ENCODE peak calls at places on chromosome 17, in six cellular contexts. S, K, W, C, E and A are unnamed samples. For H3K4me1, the result is how much of the 10 kb centered on the place peaks cover.

GRCh38 chr17:34726536-34727384 is 147.4 kb downstream of the TMEM132E start:
- DNase-seq in K (no peak), S (no peak), W (no peak), E (no peak), C (no peak), A (no peak)

GRCh38 chr17:63132509-63132911 is 166.5 kb downstream of the TANC2 start:
- DNase-seq in C (no peak), S (no peak), W (no peak), K (no peak), E (no peak), A (no peak)

GRCh38 chr17:17628388-17629008 is 37.0 kb upstream of the PEMT start:
- DNase-seq in S (no peak), E (no peak), K (no peak), C (no peak), W (peak), A (no peak)

GRCh38 chr17:42670925-42671657 is 5.7 kb downstream of the PLEKHH3 start:
- DNase-seq in K (no peak), E (no peak), W (no peak), C (no peak), S (no peak), A (no peak)

GRCh38 chr17:39716879-39717536 is 13.3 kb downstream of the MIEN1 start:
- DNase-seq in S (no peak), C (no peak), W (no peak), E (no peak), K (no peak), A (no peak)

GRCh38 chr17:80116923-80117380 is 15.6 kb downstream of the GAA start:
- DNase-seq in S (no peak), E (no peak), C (no peak), K (no peak), W (peak), A (no peak)

GRCh38 chr17:9432121-9432866 is 143.3 kb downstream of the STX8 start:
- DNase-seq in K (no peak), C (no peak), W (no peak), S (no peak), E (no peak), A (no peak)

GRCh38 chr17:17130077-17130844 is 75.9 kb downstream of the PLD6 start:
- DNase-seq in K (no peak), E (no peak), W (no peak), S (no peak), C (no peak), A (no peak)

GRCh38 chr17:78474631-78475146 is 96.2 kb downstream of the PGS1 start:
- DNase-seq in W (no peak), S (no peak), E (no peak), C (no peak), K (no peak), A (no peak)

GRCh38 chr17:1031711-1032110 is 34.8 kb downstream of the TIMM22 start:
- DNase-seq in C (peak), S (no peak), E (no peak), W (no peak), K (peak), A (peak)

GRCh38 chr17:3712811-3713463 is 10.8 kb upstream of the HASPIN start:
- DNase-seq in S (no peak), E (no peak), C (no peak), K (no peak), W (no peak), A (no peak)

GRCh38 chr17:78381601-78382168 is 3.2 kb downstream of the PGS1 start:
- DNase-seq in S (no peak), E (no peak), C (no peak), W (no peak), K (no peak), A (no peak)

GRCh38 chr17:49963626-49964538 is 5.1 kb upstream of the DLX4 start:
- DNase-seq in S (no peak), W (no peak), E (no peak), C (no peak), K (no peak), A (no peak)

GRCh38 chr17:66540131-66540781 is 237.8 kb downstream of the PRKCA start:
- DNase-seq in K (peak), E (no peak), S (peak), C (peak), W (no peak), A (no peak)

GRCh38 chr17:59371426-59372099 is 40.1 kb downstream of the YPEL2 start:
- DNase-seq in W (no peak), S (no peak), C (peak), K (peak), E (no peak), A (peak)

DNA sequence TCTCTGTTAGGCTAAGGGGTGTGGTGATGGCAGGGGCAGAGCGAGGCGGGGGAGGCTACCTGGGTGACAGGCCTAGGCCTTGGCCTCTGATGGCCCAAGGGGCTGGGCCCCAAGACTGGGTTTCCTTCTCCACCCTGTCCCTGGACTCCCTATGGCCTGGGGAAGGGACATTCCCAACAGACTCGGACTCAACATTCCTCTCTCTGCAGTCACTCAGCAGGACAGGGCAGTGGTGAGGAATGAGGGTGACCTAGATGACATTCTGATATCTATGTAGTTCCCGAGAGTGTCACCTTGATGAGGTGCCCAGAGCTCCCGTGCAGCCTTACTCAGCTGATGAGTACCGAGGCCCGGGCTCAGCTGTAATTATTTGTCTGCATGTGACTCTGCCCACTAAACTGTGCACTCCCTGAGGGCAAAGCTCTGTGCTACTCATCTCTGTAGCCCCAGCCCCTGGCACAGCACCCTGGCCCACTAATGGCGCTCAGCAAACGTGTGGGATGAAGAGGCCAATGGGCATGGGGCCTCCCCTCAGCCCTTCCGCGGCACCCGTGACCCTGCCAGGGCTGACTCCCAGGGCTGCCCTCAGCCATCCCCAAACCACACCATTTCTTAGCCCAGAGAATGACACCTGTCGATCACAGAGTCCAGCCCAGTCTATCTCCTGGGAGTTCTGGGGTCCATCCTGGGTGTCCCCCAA is 2.2 kb downstream of the PLCD3 start:
- DNase-seq in W (no peak), C (peak), K (no peak), E (no peak), S (peak), A (peak)
- H3K4me1 ChIP-seq in W (under half), C (half or more), K (half or more), E (half or more), S (under half), A (half or more)

DNA sequence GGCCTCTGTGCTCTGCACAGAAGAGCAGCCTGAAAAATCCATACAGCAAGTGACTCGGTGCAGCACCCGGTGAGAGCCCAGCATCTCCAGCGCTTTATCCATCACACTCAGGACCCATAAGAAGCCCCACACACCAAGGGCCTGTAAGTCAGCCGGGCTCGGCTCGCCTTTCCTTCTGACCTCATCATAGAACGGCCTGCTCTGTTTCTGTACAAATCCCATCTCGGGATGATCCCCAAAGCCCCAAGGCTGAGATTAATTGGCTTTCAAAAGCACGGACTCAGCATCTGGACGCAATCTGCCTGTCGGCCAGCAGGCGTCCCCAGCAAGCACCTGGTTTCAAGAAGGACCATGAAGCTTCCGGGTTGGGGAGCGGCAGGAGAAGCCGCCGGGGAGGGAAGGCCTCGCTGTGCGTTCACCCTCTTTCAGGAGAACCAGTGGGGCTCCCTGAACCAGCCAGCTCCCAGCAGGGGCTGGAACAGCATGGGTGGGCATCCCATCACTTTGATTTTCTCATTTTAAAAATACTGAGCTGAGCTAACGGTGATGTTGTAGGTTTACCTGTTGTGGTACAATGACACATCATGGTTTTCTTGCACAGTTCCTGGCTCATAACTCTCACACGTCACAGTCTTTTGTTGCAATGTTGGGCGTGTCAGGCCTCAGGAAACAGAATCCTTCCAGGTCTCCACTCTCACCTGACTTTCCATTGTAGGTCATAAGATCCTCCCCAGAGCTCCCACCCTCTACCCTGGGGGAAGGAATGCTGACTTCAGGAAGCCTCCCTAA is 6.7 kb downstream of the CCDC57 start:
- DNase-seq in E (no peak), K (peak), S (peak), C (peak), W (peak), A (peak)
- H3K4me1 ChIP-seq in E (under half), K (under half), S (under half), C (under half), W (under half), A (under half)

DNA sequence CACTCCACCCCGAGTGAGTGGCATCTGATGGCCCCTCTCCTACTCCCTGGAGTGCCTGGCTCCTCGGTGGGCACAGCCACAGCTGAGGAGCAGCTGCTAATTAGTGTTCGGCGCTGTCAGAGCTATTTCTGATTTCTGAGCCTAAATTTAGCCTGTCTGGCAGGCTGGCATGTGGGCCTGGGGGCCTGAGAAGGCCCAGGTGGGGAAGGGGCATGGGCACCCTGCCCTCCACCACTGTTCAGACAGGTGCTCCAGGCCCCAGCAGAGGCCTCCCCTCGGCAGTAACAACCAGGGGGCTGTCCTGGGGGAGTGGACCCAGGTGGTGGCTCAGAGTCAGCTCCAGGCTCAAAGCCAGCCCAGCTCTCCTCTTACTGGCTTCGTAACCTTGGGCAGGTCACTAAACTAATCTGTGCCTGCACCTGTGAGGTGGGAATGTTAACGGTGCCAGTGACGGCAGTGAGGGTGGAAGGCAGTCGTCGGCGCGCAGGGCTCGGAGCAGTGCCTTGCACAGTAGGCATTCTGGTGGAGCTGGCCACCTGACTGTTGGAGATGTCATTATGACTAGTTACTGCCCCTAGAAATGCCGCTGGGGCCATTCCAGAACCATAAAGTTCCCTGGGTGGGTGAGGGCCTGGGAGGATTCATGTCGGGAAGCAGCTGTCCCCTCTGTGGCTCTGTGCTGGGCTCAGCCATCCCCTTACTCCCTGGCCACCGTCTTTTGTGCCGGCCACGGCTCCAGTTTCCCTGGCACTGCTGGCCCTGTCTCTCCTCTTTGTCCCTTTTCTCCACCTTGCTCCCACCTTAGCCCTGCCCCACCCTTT is 6.6 kb downstream of the FMNL1 start:
- DNase-seq in W (peak), K (no peak), E (no peak), S (no peak), C (no peak), A (no peak)
- H3K4me1 ChIP-seq in W (half or more), K (half or more), E (under half), S (half or more), C (under half), A (under half)

GRCh38 chr17:77374170-77374936 is 233.6 kb downstream of the SEC14L1 start:
- DNase-seq in S (no peak), K (peak), E (no peak), W (peak), C (peak), A (peak)
- H3K4me1 ChIP-seq in S (under half), K (half or more), E (half or more), W (half or more), C (half or more), A (half or more)

DNA sequence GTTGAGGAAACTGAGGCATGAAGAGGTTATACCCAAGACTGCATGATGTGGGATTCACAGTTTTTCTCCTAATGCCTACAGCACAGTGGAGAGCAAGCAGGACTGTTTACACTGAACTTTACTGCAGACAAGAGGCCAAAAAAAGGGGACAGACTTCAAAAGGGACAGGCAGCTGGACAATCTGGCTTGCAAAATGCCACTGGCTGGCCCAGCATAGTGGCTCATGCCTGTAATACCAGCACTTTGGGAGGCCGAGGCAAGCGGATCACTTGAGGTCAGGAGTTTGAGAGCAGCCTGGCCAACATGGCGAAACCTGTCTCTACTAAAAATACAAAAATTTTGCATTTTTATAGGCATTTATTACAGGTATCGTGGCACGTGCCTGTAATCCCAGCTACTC is 2.0 kb upstream of the MGAT5B start:
- DNase-seq in W (no peak), S (no peak), K (no peak), E (no peak), C (no peak), A (no peak)
- H3K4me1 ChIP-seq in W (under half), S (under half), K (under half), E (under half), C (under half), A (under half)

GRCh38 chr17:7841622-7842379 is 7.8 kb downstream of the KDM6B start:
- DNase-seq in C (peak), S (peak), K (peak), W (peak), E (peak), A (peak)
- H3K4me1 ChIP-seq in C (half or more), S (under half), K (half or more), W (half or more), E (under half), A (half or more)

DNA sequence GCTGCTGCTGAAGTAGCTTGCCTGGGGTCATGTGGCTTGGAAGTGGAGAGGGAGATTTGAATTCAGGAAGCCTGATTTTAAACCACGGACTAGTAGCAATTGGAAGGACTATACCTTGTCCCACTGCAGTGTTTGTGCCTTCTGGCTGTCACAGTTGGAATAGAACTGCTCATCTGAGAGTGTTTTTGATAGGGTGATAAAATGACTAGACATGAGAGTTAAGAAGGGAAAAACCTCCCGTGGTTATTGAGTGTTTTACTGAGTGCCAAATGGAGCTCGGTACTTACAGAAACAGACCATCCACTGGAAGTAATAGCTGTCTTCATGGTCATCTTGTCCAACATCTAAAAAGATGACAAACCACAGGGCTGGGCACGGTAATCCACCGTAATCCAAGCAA is 70.4 kb downstream of the MSI2 start:
- DNase-seq in W (no peak), K (no peak), C (no peak), E (no peak), S (no peak), A (no peak)
- H3K4me1 ChIP-seq in W (under half), K (under half), C (under half), E (under half), S (under half), A (under half)

GRCh38 chr17:81206657-81207056 is 16.1 kb downstream of the CEP131 start:
- DNase-seq in C (no peak), E (no peak), S (no peak), K (no peak), W (no peak), A (no peak)
- H3K4me1 ChIP-seq in C (under half), E (under half), S (under half), K (under half), W (under half), A (under half)